ENCODE peak calls at places on chromosomes 7 and 10, in ten cellular contexts. J is globus pallidus; D is bronchial epithelial cell; K is stimulated activated naive B cell treated with anti-CD40 and anti-IgM and Interleukin-4, amounts not matched to agents 10 μg/mL and 1 μg/mL and 100 μg/mL, for 72 hours; H is stimulated activated CD4-positive, alpha-beta T cell treated with anti-CD3 and anti-CD28 coated beads, Interleukin-1b, Interleukin-23, amount 100 ng/mL, for 48 hours; C is body of pancreas; F is kidney tubule cell; N is posterior vena cava; V is HTR-8/SVneo; P is activated CD4-positive, alpha-beta T cell treated with anti-CD3 and anti-CD28 coated beads for 24 hours. A is an unnamed sample.

GRCh38 chr7:69564454-69565417 is 33.5 kb upstream of the AUTS2 start:
- DNase-seq in J (peak; percentile 92), D (no peak), K (no peak), H (no peak), C (no peak), F (peak; percentile 20), N (no peak), V (peak; percentile 10), P (no peak), A (no peak)

GRCh38 chr10:94122247-94122646 is 128.5 kb downstream of the PLCE1 start:
- DNase-seq in J (no peak), D (peak; percentile 73), K (no peak), H (no peak), C (no peak), F (no peak), N (no peak), V (no peak), P (no peak), A (no peak)

GRCh38 chr7:121394709-121395140 is 1.4 kb downstream of the FAM3C start:
- DNase-seq in J (no peak), D (no peak), K (no peak), H (no peak), C (no peak), F (peak; percentile 70), N (no peak), V (no peak), P (no peak), A (no peak)

GRCh38 chr7:5266148-5267028 is 16.4 kb upstream of the SLC29A4 start:
- DNase-seq in J (no peak), D (no peak), K (no peak), H (no peak), C (no peak), F (no peak), N (no peak), V (no peak), P (no peak), A (no peak)

GRCh38 chr7:92621641-92622429 is 31.6 kb upstream of the FAM133B start:
- DNase-seq in J (no peak), D (peak; percentile 76), K (no peak), H (no peak), C (no peak), F (peak; percentile 55), N (no peak), V (no peak), P (no peak), A (no peak)

GRCh38 chr10:95183451-95184230 is 10.4 kb upstream of the ACSM6 start:
- DNase-seq in J (peak; percentile 33), D (peak; percentile 59), K (peak; percentile 88), H (peak; percentile 73), C (peak; percentile 91), F (peak; percentile 92), N (peak; percentile 96), V (peak; percentile 84), P (peak; percentile 69), A (peak; percentile 82)

GRCh38 chr7:155713382-155713781 is 68.9 kb downstream of the RBM33 start:
- DNase-seq in J (no peak), D (no peak), K (no peak), H (no peak), C (peak; percentile 82), F (no peak), N (no peak), V (no peak), P (no peak), A (no peak)

GRCh38 chr7:38318803-38319416 is 45.5 kb upstream of the TARP start:
- DNase-seq in J (peak; percentile 70), D (peak; percentile 71), K (no peak), H (no peak), C (no peak), F (peak; percentile 79), N (no peak), V (peak; percentile 69), P (no peak), A (peak; percentile 30)

GRCh38 chr7:130179631-130180030 is 25.6 kb downstream of the TMEM209 start:
- DNase-seq in J (no peak), D (no peak), K (no peak), H (no peak), C (no peak), F (no peak), N (no peak), V (no peak), P (no peak), A (no peak)

GRCh38 chr10:71548494-71548846 is 151.8 kb downstream of the CDH23 start:
- DNase-seq in J (no peak), D (no peak), K (no peak), H (no peak), C (no peak), F (peak; percentile 23), N (no peak), V (no peak), P (no peak), A (peak; percentile 36)

GRCh38 chr10:70145166-70145665 is 1.3 kb downstream of the TYSND1 start:
- DNase-seq in J (no peak), D (no peak), K (peak; percentile 16), H (peak; percentile 20), C (no peak), F (no peak), N (no peak), V (no peak), P (no peak), A (no peak)

GRCh38 chr7:19305698-19306097 is 160.5 kb upstream of the FERD3L start:
- DNase-seq in J (no peak), D (no peak), K (no peak), H (no peak), C (no peak), F (no peak), N (no peak), V (no peak), P (no peak), A (no peak)

GRCh38 chr10:120841522-120842189 is 9.5 kb upstream of the WDR11 start:
- DNase-seq in J (no peak), D (no peak), K (no peak), H (no peak), C (no peak), F (peak; percentile 58), N (no peak), V (no peak), P (no peak), A (no peak)

GRCh38 chr7:78636727-78637126 is 816.7 kb downstream of the MAGI2 start:
- DNase-seq in J (no peak), D (no peak), K (no peak), H (no peak), C (no peak), F (no peak), N (no peak), V (no peak), P (no peak), A (no peak)

GRCh38 chr7:18495412-18496335 is at the start of gene HDAC9:
- DNase-seq in J (peak; percentile 92), D (peak; percentile 50), K (peak; percentile 58), H (no peak), C (no peak), F (peak; percentile 83), N (no peak), V (no peak), P (no peak), A (no peak)

GRCh38 chr7:19470031-19470430 is 238.8 kb downstream of the POLR1F start:
- DNase-seq in J (no peak), D (no peak), K (no peak), H (no peak), C (no peak), F (no peak), N (no peak), V (no peak), P (no peak), A (no peak)

GRCh38 chr7:17991866-17992648 is 35.6 kb downstream of the PRPS1L1 start:
- DNase-seq in J (no peak), D (no peak), K (no peak), H (peak; percentile 22), C (peak; percentile 15), F (no peak), N (no peak), V (no peak), P (peak; percentile 16), A (peak; percentile 47)

GRCh38 chr7:129969881-129970446 is 17.2 kb upstream of the UBE2H start:
- DNase-seq in J (no peak), D (peak; percentile 99), K (no peak), H (no peak), C (no peak), F (peak; percentile 98), N (no peak), V (peak; percentile 62), P (no peak), A (no peak)

GRCh38 chr7:100888529-100888987 is 957 bp downstream of the UFSP1 start:
- DNase-seq in J (no peak), D (no peak), K (no peak), H (no peak), C (no peak), F (no peak), N (no peak), V (no peak), P (no peak), A (no peak)

GRCh38 chr10:62384057-62384446 is 9.9 kb downstream of the ZNF365 start:
- DNase-seq in J (no peak), D (peak; percentile 97), K (no peak), H (peak; percentile 27), C (no peak), F (peak; percentile 63), N (no peak), V (peak; percentile 46), P (no peak), A (peak; percentile 73)

GRCh38 chr7:68146970-68147369 is 1150.3 kb downstream of the TYW1 start:
- DNase-seq in J (no peak), D (no peak), K (no peak), H (no peak), C (no peak), F (no peak), N (no peak), V (no peak), P (no peak), A (no peak)

GRCh38 chr10:24887855-24888231 is 64.6 kb downstream of the PRTFDC1 start:
- DNase-seq in J (no peak), D (no peak), K (no peak), H (no peak), C (no peak), F (no peak), N (no peak), V (no peak), P (no peak), A (no peak)

GRCh38 chr7:43612599-43613589 is 30.0 kb downstream of the STK17A start:
- DNase-seq in J (peak; percentile 31), D (no peak), K (no peak), H (no peak), C (no peak), F (no peak), N (no peak), V (no peak), P (no peak), A (peak; percentile 33)

GRCh38 chr7:91847881-91848599 is 32.5 kb downstream of the MTERF1 start:
- DNase-seq in J (no peak), D (no peak), K (no peak), H (no peak), C (no peak), F (peak; percentile 6), N (no peak), V (no peak), P (no peak), A (no peak)

GRCh38 chr7:110762514-110762913 is 328.4 kb upstream of the LRRN3 start:
- DNase-seq in J (no peak), D (no peak), K (no peak), H (no peak), C (no peak), F (no peak), N (no peak), V (no peak), P (no peak), A (no peak)

A was measured in activated CD4-positive, alpha-beta memory T cell treated with anti-CD3 and anti-CD28 coated beads for 36 hours.